ENCODE peak calls at places on chromosomes 16 and 17, in six cellular contexts. B is mucosa of gallbladder; T is NCI-H1048; O is nephron progenitor cell; M is CD8-positive, alpha-beta memory T cell; N is NCI-H1436. A is an unnamed sample.

GRCh38 chr17:73985466-73986015 is 217.9 kb upstream of the RPL38 start:
- DNase-seq in B (no peak), T (no peak), O (no peak), M (no peak), N (no peak), A (no peak)

GRCh38 chr16:85047867-85048455 is 20.4 kb downstream of the KIAA0513 start:
- DNase-seq in B (no peak), T (no peak), O (no peak), M (no peak), N (no peak), A (no peak)

GRCh38 chr16:50257876-50258275 is 8.5 kb upstream of the ADCY7 start:
- DNase-seq in B (no peak), T (no peak), O (no peak), M (no peak), N (no peak), A (no peak)

GRCh38 chr16:87203060-87203656 is 114.0 kb downstream of the C16orf95 start:
- DNase-seq in B (peak), T (no peak), O (peak), M (peak), N (peak), A (no peak)

GRCh38 chr17:45394913-45395568 is 37.6 kb downstream of the ARHGAP27 start:
- DNase-seq in B (peak), T (no peak), O (peak), M (no peak), N (peak), A (peak)

GRCh38 chr16:28531777-28532744 is 6.7 kb downstream of the NUPR1 start:
- DNase-seq in B (peak), T (no peak), O (peak), M (no peak), N (no peak), A (no peak)

GRCh38 chr17:36768355-36768754 is 167.0 kb downstream of the MRM1 start:
- DNase-seq in B (no peak), T (no peak), O (peak), M (no peak), N (no peak), A (no peak)

GRCh38 chr17:78785663-78786057 is 3.6 kb upstream of the CYTH1 start:
- DNase-seq in B (no peak), T (no peak), O (no peak), M (no peak), N (no peak), A (no peak)

GRCh38 chr17:27082023-27082774 is 211.7 kb upstream of the WSB1 start:
- DNase-seq in B (no peak), T (no peak), O (no peak), M (no peak), N (no peak), A (no peak)

GRCh38 chr17:79372470-79373238 is 238.2 kb downstream of the RBFOX3 start:
- DNase-seq in B (no peak), T (no peak), O (no peak), M (no peak), N (no peak), A (no peak)

GRCh38 chr17:16442141-16442540 is 26.8 kb downstream of the TRPV2 start:
- DNase-seq in B (no peak), T (no peak), O (no peak), M (no peak), N (no peak), A (no peak)

GRCh38 chr17:27929990-27930389 is 36.8 kb upstream of the LYRM9 start:
- DNase-seq in B (no peak), T (no peak), O (no peak), M (no peak), N (no peak), A (no peak)

GRCh38 chr16:67241008-67241900 is 6.0 kb downstream of the FHOD1 start:
- DNase-seq in B (peak), T (no peak), O (no peak), M (no peak), N (no peak), A (no peak)

GRCh38 chr17:76659928-76660614 is 16.5 kb upstream of the ST6GALNAC1 start:
- DNase-seq in B (no peak), T (no peak), O (peak), M (no peak), N (peak), A (no peak)

GRCh38 chr16:23509441-23509754 is 896 bp downstream of the GGA2 start:
- DNase-seq in B (no peak), T (no peak), O (no peak), M (no peak), N (no peak), A (peak)

GRCh38 chr16:53717577-53717976 is 13.6 kb downstream of the FTO start:
- DNase-seq in B (no peak), T (no peak), O (no peak), M (no peak), N (no peak), A (no peak)

GRCh38 chr16:50297301-50298074 is 31.1 kb downstream of the ADCY7 start:
- DNase-seq in B (no peak), T (no peak), O (no peak), M (no peak), N (no peak), A (peak)

GRCh38 chr17:68101992-68102758 is 66.6 kb downstream of the KPNA2 start:
- DNase-seq in B (no peak), T (no peak), O (peak), M (peak), N (no peak), A (peak)

GRCh38 chr17:6505425-6506142 is 50.8 kb downstream of the PITPNM3 start:
- DNase-seq in B (no peak), T (no peak), O (no peak), M (no peak), N (no peak), A (no peak)

GRCh38 chr17:38333635-38334295 is 10.0 kb downstream of the GPR179 start:
- DNase-seq in B (no peak), T (no peak), O (peak), M (peak), N (peak), A (no peak)

GRCh38 chr17:17849863-17850373 is 13.1 kb upstream of the SREBF1 start:
- DNase-seq in B (peak), T (no peak), O (no peak), M (peak), N (peak), A (no peak)

GRCh38 chr16:15572329-15573001 is 70.5 kb downstream of the MARF1 start:
- DNase-seq in B (peak), T (no peak), O (no peak), M (no peak), N (no peak), A (no peak)

GRCh38 chr17:80177986-80178590 is 8.3 kb downstream of the CARD14 start:
- DNase-seq in B (no peak), T (no peak), O (no peak), M (no peak), N (no peak), A (no peak)

GRCh38 chr16:81489547-81490267 is 45.1 kb downstream of the CMIP start:
- DNase-seq in B (no peak), T (no peak), O (no peak), M (no peak), N (no peak), A (no peak)

GRCh38 chr16:2079991-2080390 is 32.2 kb downstream of the TSC2 start:
- DNase-seq in B (no peak), T (no peak), O (no peak), M (no peak), N (no peak), A (no peak)

GRCh38 chr17:61809816-61810392 is 53.4 kb downstream of the BRIP1 start:
- DNase-seq in B (no peak), T (peak), O (no peak), M (no peak), N (peak), A (no peak)